ENCODE peak calls at places on chromosomes 11 and 22, in five cellular contexts. A is kidney glomerular epithelial cell; L is activated CD4-positive, alpha-beta T cell treated with anti-CD3 and anti-CD28 coated beads, Interleukin-2, amount 50 U/mL, for 1 hour; J is adrenal gland; K is ACHN. G is an unnamed sample.

GRCh38 chr22:39290724-39291161 is 28.7 kb downstream of the RPL3 start:
- DNase-seq in A (peak; percentile 94), J (peak; percentile 78), K (peak; percentile 87), L (no peak), G (peak; percentile 38)

GRCh38 chr11:198236-198806 is 5.4 kb downstream of the SCGB1C1 start:
- DNase-seq in A (no peak), L (no peak), J (no peak), K (no peak), G (no peak)

GRCh38 chr11:70620510-70621184 is 222.3 kb downstream of the CTTN start:
- DNase-seq in J (no peak), L (no peak), A (no peak), K (no peak), G (no peak)

GRCh38 chr22:26447594-26448329 is 18.7 kb downstream of the ASPHD2 start:
- DNase-seq in A (no peak), J (no peak), K (no peak), L (no peak), G (no peak)

GRCh38 chr11:100632970-100633452 is 54.1 kb upstream of the ARHGAP42 start:
- DNase-seq in A (no peak), L (no peak), J (peak; percentile 78), K (no peak), G (peak; percentile 71)

GRCh38 chr22:44229331-44229730 is 48.6 kb downstream of the PARVG start:
- DNase-seq in K (no peak), J (no peak), L (no peak), A (no peak), G (no peak)

GRCh38 chr11:131816046-131816445 is 445.6 kb downstream of the NTM start:
- DNase-seq in J (no peak), L (no peak), A (no peak), K (no peak), G (no peak)

GRCh38 chr11:67438121-67438902 is 830 bp upstream of the PTPRCAP start:
- DNase-seq in A (no peak), J (no peak), L (peak; percentile 78), K (no peak), G (no peak)

GRCh38 chr22:44335903-44336803 is 23.4 kb upstream of the SHISAL1 start:
- DNase-seq in J (no peak), L (no peak), A (no peak), K (no peak), G (no peak)

GRCh38 chr11:86666193-86666592 is 6.2 kb downstream of the ME3 start:
- DNase-seq in J (no peak), K (no peak), L (no peak), A (no peak), G (no peak)

GRCh38 chr11:107799245-107799859 is 59.2 kb downstream of the SLC35F2 start:
- DNase-seq in K (peak; percentile 61), L (peak; percentile 49), A (peak; percentile 29), J (peak; percentile 82), G (peak; percentile 75)

GRCh38 chr22:32796865-32797573 is 4.5 kb upstream of the TIMP3 start:
- DNase-seq in L (peak; percentile 55), J (peak; percentile 76), A (peak; percentile 27), K (peak; percentile 40), G (peak; percentile 73)

GRCh38 chr11:113384551-113384950 is 3.0 kb upstream of the ANKK1 start:
- DNase-seq in J (no peak), L (no peak), K (peak; percentile 9), A (no peak), G (peak; percentile 17)

GRCh38 chr22:46810856-46811786 is 48.7 kb downstream of the TBC1D22A start:
- DNase-seq in J (no peak), L (no peak), K (no peak), A (no peak), G (no peak)

GRCh38 chr11:75388386-75389275 is 10.7 kb upstream of the RPS3 start:
- DNase-seq in J (peak; percentile 75), A (peak; percentile 77), L (peak; percentile 58), K (peak; percentile 66), G (peak; percentile 87)

GRCh38 chr11:5476184-5476819 is 12.2 kb upstream of the OR52D1 start:
- DNase-seq in L (peak; percentile 20), A (peak; percentile 43), K (peak; percentile 50), J (peak; percentile 66), G (peak; percentile 74)

GRCh38 chr22:37187891-37188761 is at the start of gene C1QTNF6:
- DNase-seq in J (no peak), L (no peak), K (peak; percentile 75), A (peak; percentile 58), G (peak; percentile 87)

GRCh38 chr11:119167933-119168332 is 592 bp upstream of the NLRX1 start:
- DNase-seq in L (no peak), J (no peak), K (no peak), A (no peak), G (no peak)

G was measured in cardiac muscle cell.